ENCODE peak calls at places on chromosomes 12 and 14, in six cellular contexts. O, B, Y, N, F and U are unnamed samples.

GRCh38 chr12:32230607-32230982 is 123.9 kb downstream of the BICD1 start:
- DNase-seq in B (no peak), O (no peak), Y (no peak), F (no peak), N (no peak), U (no peak)

GRCh38 chr14:71725802-71726638 is 206.2 kb upstream of the RGS6 start:
- DNase-seq in B (no peak), O (no peak), Y (no peak), F (no peak), N (peak; percentile 17), U (no peak)

GRCh38 chr14:66330916-66331315 is 155.3 kb upstream of the CCDC196 start:
- DNase-seq in F (no peak), B (no peak), Y (no peak), N (no peak), O (no peak), U (no peak)

GRCh38 chr12:117034249-117034648 is 65.0 kb downstream of the TESC start:
- DNase-seq in F (no peak), O (no peak), B (no peak), Y (no peak), N (no peak), U (no peak)

GRCh38 chr12:96720363-96720705 is 186.7 kb upstream of the NEDD1 start:
- DNase-seq in B (no peak), N (peak; percentile 27), Y (peak; percentile 20), F (peak; percentile 53), O (no peak), U (no peak)

GRCh38 chr14:52472728-52473127 is 79.6 kb downstream of the TXNDC16 start:
- DNase-seq in N (no peak), F (no peak), O (no peak), Y (no peak), B (no peak), U (no peak)

GRCh38 chr14:22296088-22296487 is 292.9 kb downstream of the DAD1 start:
- DNase-seq in F (no peak), Y (no peak), N (no peak), O (no peak), B (no peak), U (no peak)

GRCh38 chr12:25286837-25287236 is 36.1 kb upstream of the KRAS start:
- DNase-seq in F (no peak), Y (no peak), O (no peak), B (no peak), N (no peak), U (no peak)

GRCh38 chr12:25705256-25705655 is 152.2 kb upstream of the LMNTD1 start:
- DNase-seq in Y (no peak), B (no peak), N (no peak), O (no peak), F (no peak), U (no peak)

GRCh38 chr12:131919366-131920156 is 9.5 kb upstream of the PUS1 start:
- DNase-seq in Y (no peak), B (no peak), F (no peak), N (no peak), O (no peak), U (no peak)

GRCh38 chr12:120979220-120979861 is 998 bp downstream of the HNF1A start:
- DNase-seq in Y (no peak), O (no peak), N (no peak), B (no peak), F (no peak), U (no peak)

GRCh38 chr12:67651380-67651695 is 2.8 kb downstream of the DYRK2 start:
- DNase-seq in F (no peak), N (peak; percentile 46), Y (peak; percentile 59), B (peak; percentile 42), O (no peak), U (no peak)

GRCh38 chr12:128829870-128830504 is 6.2 kb upstream of the SLC15A4 start:
- DNase-seq in F (no peak), B (no peak), Y (no peak), O (no peak), N (no peak), U (peak; percentile 58)

GRCh38 chr12:59182660-59183455 is 262.6 kb upstream of the LRIG3 start:
- DNase-seq in B (no peak), N (no peak), F (no peak), Y (no peak), O (no peak), U (no peak)

GRCh38 chr12:109153711-109154434 is 37.5 kb downstream of the ACACB start:
- DNase-seq in N (no peak), B (no peak), O (peak; percentile 41), Y (no peak), F (peak; percentile 51), U (no peak)

GRCh38 chr12:130026608-130027176 is 122.9 kb upstream of the TMEM132D start:
- DNase-seq in N (peak; percentile 49), B (peak; percentile 50), O (no peak), F (no peak), Y (no peak), U (no peak)

GRCh38 chr14:99029916-99030305 is 242.1 kb downstream of the BCL11B start:
- DNase-seq in Y (no peak), N (no peak), B (no peak), F (no peak), O (no peak), U (no peak)

GRCh38 chr12:49865109-49865781 is 22.3 kb upstream of the BCDIN3D start:
- DNase-seq in B (no peak), O (no peak), Y (no peak), F (peak; percentile 37), N (no peak), U (no peak)

GRCh38 chr14:54565236-54566151 is 1.4 kb upstream of the SAMD4A start:
- DNase-seq in B (peak; percentile 93), O (peak; percentile 94), N (peak; percentile 83), Y (peak; percentile 68), F (peak; percentile 78), U (peak; percentile 98)

GRCh38 chr14:54566152-54566409 is 847 bp upstream of the SAMD4A start:
- DNase-seq in N (no peak), F (peak; percentile 60), Y (no peak), O (no peak), B (no peak), U (no peak)

GRCh38 chr14:54564071-54564798 is 2.7 kb upstream of the SAMD4A start:
- DNase-seq in Y (peak; percentile 55), N (peak; percentile 64), O (no peak), B (no peak), F (no peak), U (no peak)

GRCh38 chr14:54566410-54567223 is at the start of gene SAMD4A:
- DNase-seq in B (peak; percentile 78), O (peak; percentile 59), Y (peak; percentile 53), F (peak; percentile 63), N (peak; percentile 88), U (peak; percentile 85)

DNA sequence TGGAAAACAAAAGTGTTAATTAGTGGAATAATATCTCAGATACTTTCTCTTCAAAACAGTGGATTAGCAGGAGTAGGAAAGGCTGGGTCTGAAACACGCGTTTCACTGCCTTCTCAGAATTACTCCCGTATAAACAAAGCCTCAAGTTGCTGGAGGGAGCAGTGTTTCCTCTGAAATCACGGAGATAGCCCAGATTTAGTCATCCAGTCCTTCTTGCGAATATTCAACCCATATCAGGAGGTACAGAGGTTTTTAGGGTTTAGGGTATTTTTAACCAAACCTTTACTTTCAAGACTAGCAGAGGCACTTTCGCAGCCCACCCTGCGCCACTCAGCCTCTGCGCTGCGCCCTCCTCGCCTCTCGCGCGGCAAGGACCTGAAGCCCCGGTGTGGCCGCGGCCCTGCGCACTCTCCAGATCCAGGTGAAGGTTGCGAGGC is 2.1 kb upstream of the SAMD4A start:
- DNase-seq in O (no peak), B (no peak), F (no peak), Y (peak; percentile 58), N (peak; percentile 66), U (no peak)
- H3K27ac ChIP-seq in O (peak overlapping the region; percentile 98), B (peak overlapping the region; percentile 93), F (peak overlapping the region; percentile 47), Y (peak overlapping the region; percentile 64), N (peak overlapping the region; percentile 98), U (peak overlapping the region; percentile 99)

DNA sequence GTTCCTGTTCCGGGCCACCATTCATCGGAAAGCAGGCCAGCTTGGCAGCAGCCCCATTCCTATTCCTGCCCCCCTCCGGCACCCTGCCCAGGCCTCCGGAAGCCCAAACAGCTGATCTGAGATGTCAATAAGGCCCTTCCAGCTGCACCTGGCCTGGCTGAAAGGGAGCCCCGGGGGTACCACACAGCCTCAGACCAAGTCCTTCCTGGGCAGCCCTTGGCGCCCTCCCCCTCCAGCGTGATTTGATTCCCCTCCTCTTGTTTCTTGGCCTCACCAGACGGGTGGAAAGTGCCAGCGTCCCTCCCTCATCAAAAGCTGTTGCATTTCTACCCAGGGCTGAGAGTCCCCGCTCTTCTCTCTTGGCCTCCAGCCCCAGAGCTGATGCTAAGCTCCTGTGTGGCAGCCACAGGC is 215.5 kb downstream of the SLC41A2 start:
- DNase-seq in B (peak; percentile 73), N (no peak), F (no peak), O (no peak), Y (no peak), U (no peak)
- H3K27ac ChIP-seq in B (no peak overlapping the region), N (no peak overlapping the region), F (no peak overlapping the region), O (no peak overlapping the region), Y (no peak overlapping the region), U (peak overlapping the region; percentile 77)

DNA sequence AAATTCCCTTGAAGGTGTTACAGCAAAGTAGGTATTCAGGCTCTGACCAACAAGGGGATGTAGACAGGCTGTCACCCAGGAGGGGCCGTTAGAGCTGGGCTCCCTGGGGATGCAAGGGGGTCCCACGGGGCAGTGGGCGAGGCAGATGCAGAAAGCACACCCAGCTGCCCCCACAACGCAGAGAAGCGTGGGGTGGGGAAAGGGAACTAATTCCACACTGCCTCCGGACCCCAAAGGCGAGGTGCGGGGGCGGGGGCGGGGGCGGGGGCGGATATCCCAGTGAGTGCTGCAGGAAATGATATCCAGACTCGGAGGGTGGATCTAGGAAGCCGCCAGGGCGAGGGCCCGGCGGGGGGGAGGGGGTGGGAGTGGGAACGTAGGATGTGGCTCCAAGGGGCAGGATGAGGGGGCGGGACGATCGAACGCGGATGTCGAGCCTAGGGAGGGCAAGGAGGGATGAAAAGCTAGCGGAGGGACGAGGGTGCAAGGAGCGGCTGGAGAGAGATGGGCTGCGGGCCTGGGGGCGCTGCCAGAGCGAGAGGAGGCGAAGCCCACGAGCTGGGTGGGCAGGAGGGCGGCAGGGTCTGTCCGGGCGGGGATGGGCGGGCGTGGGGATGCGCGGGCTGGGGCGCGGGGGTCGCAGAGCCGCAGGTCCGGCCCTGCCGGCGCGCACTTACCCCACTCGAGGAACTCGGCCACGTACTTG is 874 bp downstream of the CDC42BPB start:
- DNase-seq in F (no peak), O (peak; percentile 43), N (peak; percentile 73), Y (no peak), B (no peak), U (peak; percentile 72)
- H3K27ac ChIP-seq in F (no peak overlapping the region), O (peak overlapping the region; percentile 85), N (peak overlapping the region; percentile 97), Y (peak overlapping the region; percentile 31), B (no peak overlapping the region), U (peak overlapping the region; percentile 87)

DNA sequence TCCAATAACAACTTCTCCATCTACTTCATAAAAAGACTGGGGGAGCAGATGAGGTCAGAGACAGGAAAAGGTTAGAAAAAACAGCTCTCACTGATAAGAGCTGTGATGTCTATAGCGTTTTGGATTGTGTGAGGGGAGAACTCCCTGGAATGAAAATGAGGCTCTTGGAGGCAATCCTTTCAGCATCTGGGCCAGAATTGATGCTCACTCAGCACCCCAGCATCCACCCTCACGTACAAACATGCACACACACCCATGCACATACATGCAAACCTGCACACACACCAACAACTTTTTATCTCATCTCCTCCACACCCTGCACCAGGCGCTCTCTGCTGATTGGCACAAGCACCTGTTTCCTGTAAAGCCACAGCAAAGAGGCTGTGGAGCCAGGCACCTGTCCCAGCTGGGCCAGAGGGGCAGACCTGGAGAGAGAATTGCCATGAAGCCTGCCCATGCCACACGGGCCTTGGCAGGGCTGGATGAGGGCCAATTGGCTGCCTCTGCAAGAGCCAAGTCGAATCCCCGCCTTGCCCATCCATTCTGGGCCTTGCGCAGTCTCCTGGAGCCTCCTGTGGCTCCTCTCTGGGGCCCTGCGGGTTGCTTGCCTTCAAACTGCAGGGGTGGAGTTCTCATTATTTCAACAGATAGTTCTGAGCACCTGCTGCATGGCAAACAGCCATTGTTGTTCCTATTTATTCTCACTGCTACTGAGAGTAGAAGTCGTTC is 53.1 kb downstream of the SYNE3 start:
- DNase-seq in O (no peak), B (no peak), N (no peak), Y (peak; percentile 83), F (peak; percentile 79), U (no peak)
- H3K27ac ChIP-seq in O (no peak overlapping the region), B (no peak overlapping the region), N (no peak overlapping the region), Y (no peak overlapping the region), F (peak overlapping the region; percentile 56), U (no peak overlapping the region)